ENCODE peak calls at places on chromosomes 4 and X, in ten cellular contexts. Z is aorta, D is IMR-90, O is HCT116, A is MM.1S, U is adrenal gland, M is osteoblast, L is endothelial cell of umbilical vein, J is astrocyte, Q is right cardiac atrium. F is an unnamed sample. For H3K4me1, the result is how much of the 10 kb centered on the place peaks cover.

GRCh38 chr4:186727149-186727976 is 3.7 kb upstream of the FAT1 start:
- DNase-seq in Z (no peak), D (peak), O (no peak), A (no peak), U (no peak), M (no peak), L (no peak), J (peak), Q (no peak), F (peak)

GRCh38 chrX:10971176-10971575 is 140.0 kb upstream of the HCCS start:
- DNase-seq in Z (no peak), D (no peak), O (no peak), A (no peak), U (no peak), M (no peak), L (no peak), J (peak), Q (no peak), F (no peak)

GRCh38 chr4:161419822-161420221 is 744.0 kb downstream of the FSTL5 start:
- DNase-seq in Z (no peak), D (no peak), O (no peak), A (no peak), U (peak), M (no peak), L (peak), J (no peak), Q (no peak), F (peak)

GRCh38 chrX:65601530-65602281 is 65.7 kb upstream of the MSN start:
- DNase-seq in Z (peak), D (peak), O (no peak), A (peak), U (peak), M (no peak), L (peak), J (peak), Q (peak), F (peak)

GRCh38 chr4:177229331-177229730 is 80.3 kb upstream of the NEIL3 start:
- DNase-seq in Z (no peak), D (peak), O (no peak), A (no peak), U (no peak), M (peak), L (peak), J (no peak), Q (no peak), F (peak)

GRCh38 chr4:86855572-86855971 is 6.4 kb upstream of the SLC10A6 start:
- DNase-seq in Z (no peak), D (peak), O (peak), A (no peak), U (no peak), M (no peak), L (peak), J (peak), Q (no peak), F (no peak)

GRCh38 chr4:120801171-120801758 is 121.3 kb downstream of the PRDM5 start:
- DNase-seq in Z (peak), D (peak), O (no peak), A (no peak), U (peak), M (peak), L (no peak), J (peak), Q (peak), F (no peak)

GRCh38 chr4:4216261-4216660 is 10.5 kb downstream of the OTOP1 start:
- DNase-seq in Z (no peak), D (no peak), O (no peak), A (no peak), U (no peak), M (no peak), L (no peak), J (no peak), Q (no peak), F (no peak)

DNA sequence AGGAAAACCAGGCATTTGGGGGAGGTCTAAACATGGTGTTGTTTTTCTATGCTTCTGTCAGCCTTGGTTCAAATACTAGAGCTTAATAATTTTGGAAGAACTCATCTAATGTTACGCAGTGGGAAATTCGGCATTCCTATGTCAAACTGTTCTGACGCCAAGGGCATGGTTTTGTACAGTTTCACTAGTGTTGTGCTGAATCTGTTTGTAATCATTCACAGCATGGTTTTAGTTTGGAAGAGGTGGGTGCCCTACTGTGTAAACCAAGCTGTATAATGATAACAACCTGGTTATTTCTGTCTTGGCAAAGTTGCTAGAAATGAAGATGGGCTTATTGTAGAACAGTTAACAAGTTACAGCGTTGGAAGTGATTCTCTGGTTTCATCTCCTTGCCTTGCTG is 5.2 kb downstream of the DDX3X start:
- DNase-seq in Z (no peak), D (no peak), O (no peak), A (no peak), U (no peak), M (no peak), L (no peak), J (no peak), Q (no peak), F (no peak)
- H3K4me1 ChIP-seq in Z (under half), D (under half), O (under half), A (under half), U (under half), M (under half), L (under half), J (under half), Q (under half), F (under half)

GRCh38 chrX:78945186-78945912 is at the start of gene P2RY10:
- DNase-seq in Z (no peak), D (no peak), O (no peak), A (peak), U (no peak), M (no peak), L (no peak), J (no peak), Q (no peak), F (peak)
- H3K4me3 ChIP-seq in Z (no peak), D (no peak), O (no peak), A (peak), U (no peak), M (no peak), L (no peak), J (no peak), Q (no peak), F (peak)

DNA sequence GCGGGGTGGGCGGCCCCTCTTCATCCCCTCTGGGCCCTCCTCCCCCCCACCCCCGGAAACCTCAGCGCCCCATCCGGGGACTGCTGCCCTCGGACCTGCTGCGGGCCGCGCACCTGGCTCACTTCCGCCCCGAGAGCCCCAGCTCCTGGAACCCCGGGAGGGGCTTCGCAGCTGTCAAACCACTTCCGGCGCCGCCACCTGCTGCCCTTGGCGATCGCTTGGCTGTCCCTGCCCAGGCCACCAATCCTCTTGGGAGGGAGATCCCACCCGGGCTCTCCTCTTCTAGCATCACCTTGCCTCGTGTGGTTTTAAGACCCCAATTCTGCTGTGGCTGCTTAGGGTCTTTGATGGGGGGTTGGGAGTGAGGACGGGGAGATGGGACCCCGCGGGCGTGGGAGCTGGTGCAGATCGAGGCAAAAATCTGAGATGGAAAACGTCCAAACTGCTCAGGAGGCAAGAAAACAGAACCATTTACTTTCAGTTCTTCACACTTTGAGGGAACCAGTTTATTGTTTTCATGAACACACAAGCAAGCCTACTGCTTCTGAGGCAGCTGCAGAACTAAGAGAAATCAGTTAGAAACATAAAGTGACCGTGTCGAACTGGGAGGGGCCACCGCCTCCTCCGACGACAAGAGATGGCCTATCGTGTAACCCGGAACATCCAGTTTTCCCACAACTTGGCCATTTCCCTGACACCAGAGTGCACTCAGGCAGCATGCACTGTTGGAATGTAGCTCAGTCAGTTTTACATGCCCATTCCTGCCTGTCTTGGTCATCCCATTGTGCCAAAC is 782 bp downstream of the MTMR1 start:
- DNase-seq in Z (peak), D (peak), O (peak), A (peak), U (peak), M (peak), L (peak), J (peak), Q (peak), F (peak)
- H3K27ac ChIP-seq in Z (peak), D (peak), O (peak), A (peak), U (peak), M (peak), L (peak), J (peak), Q (peak), F (peak)

DNA sequence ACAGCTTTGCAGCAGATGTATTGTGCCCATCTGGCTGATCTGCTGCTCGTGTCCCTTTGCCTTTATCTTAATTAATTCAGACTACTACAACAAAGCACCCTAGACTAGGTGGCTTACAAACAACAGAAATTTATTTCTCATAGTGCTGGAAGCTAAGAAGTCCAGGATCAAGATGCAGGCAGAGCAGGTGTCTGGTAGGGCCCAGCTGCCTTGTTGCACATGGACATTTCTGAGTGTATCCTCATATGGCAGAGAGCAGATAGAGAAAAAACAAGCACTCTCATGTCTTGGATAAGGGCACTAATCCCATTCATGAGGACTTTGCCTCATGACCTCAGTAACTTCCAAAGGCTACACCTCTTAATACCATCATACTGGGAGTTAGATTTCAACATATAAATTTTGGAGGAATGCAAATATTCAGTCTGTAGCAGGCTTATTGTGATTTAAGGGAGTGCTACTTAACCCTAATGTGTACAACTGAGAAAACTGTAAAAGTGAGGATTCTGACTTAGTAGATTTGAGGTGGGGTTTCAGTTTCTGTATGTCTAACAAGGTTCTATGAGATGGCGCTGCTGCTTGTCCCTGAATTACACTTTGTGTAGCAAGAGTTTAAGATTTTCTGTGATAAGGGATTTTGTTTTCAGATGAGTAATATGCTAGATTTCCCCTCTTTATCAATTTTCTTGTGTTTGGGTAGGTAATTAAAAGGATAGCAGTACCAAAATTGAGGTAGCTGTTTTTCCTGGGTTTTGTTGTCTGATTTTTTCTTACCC is 473.2 kb upstream of the TECRL start:
- DNase-seq in Z (no peak), D (no peak), O (no peak), A (peak), U (no peak), M (no peak), L (no peak), J (no peak), Q (no peak), F (no peak)
- H3K4me1 ChIP-seq in Z (under half), D (under half), O (under half), A (under half), U (under half), M (under half), L (under half), J (under half), Q (under half), F (under half)

DNA sequence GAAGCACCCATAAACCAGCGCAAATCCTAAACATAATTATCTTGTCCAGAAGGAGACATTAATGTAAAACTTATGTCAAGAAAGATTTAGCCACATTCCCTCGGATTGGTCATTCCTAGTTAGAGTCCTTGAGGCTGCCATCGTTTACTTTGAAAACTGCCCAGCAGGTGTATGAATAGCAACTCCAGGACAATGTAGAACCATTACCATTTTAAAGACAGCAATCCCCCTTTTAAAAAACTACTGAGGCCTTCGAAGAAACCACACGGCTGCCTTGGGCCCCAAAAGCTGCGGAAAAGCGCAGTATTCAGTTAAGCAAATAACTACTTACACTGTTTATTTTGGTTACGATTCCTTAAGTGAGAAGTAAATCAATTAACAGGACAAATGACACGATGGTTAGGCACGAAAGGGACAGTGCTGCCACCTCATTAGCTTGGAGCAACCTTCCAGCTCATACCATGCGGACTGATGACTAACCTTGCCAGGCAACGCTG is 814 bp upstream of the SGMS2 start:
- DNase-seq in Z (no peak), D (no peak), O (peak), A (no peak), U (no peak), M (no peak), L (no peak), J (no peak), Q (no peak), F (no peak)
- H3K4me3 ChIP-seq in Z (peak), D (peak), O (peak), A (peak), U (peak), M (peak), L (no peak), J (peak), Q (peak), F (peak)

GRCh38 chr4:173188648-173189047 is 20.0 kb downstream of the GALNT7 start:
- DNase-seq in Z (no peak), D (no peak), O (no peak), A (no peak), U (no peak), M (no peak), L (no peak), J (no peak), Q (no peak), F (no peak)
- H3K27ac ChIP-seq in Z (no peak), D (no peak), O (no peak), A (no peak), U (no peak), M (no peak), L (no peak), J (no peak), Q (no peak), F (no peak)

GRCh38 chr4:168634276-168634802 is 137.5 kb downstream of the PALLD start:
- DNase-seq in Z (no peak), D (peak), O (no peak), A (no peak), U (no peak), M (peak), L (peak), J (peak), Q (no peak), F (no peak)
- H3K4me1 ChIP-seq in Z (under half), D (under half), O (half or more), A (under half), U (under half), M (half or more), L (under half), J (half or more), Q (under half), F (under half)